ENCODE peak calls at places on chromosome 5, in nine cellular contexts. One of them, this sample, is unnamed.

GRCh38 chr5:37812365-37812764 is 27.5 kb downstream of the GDNF start:
- DNase-seq in neuronal stem cell: no peak
- DNase-seq in heart left ventricle: no peak
- DNase-seq in effector memory CD4-positive, alpha-beta T cell: no peak
- DNase-seq in HCT116: no peak
- DNase-seq in thoracic aorta: no peak
- DNase-seq in psoas muscle: no peak
- DNase-seq in IMR-90: no peak
- DNase-seq in aorta: no peak
- DNase-seq in this sample: no peak

GRCh38 chr5:53265043-53265442 is 155.5 kb upstream of the MOCS2 start:
- DNase-seq in psoas muscle: no peak
- DNase-seq in HCT116: no peak
- DNase-seq in heart left ventricle: no peak
- DNase-seq in neuronal stem cell: no peak
- DNase-seq in IMR-90: peak
- DNase-seq in effector memory CD4-positive, alpha-beta T cell: no peak
- DNase-seq in aorta: no peak
- DNase-seq in thoracic aorta: no peak
- DNase-seq in this sample: no peak

GRCh38 chr5:156402387-156402921 is 75.5 kb downstream of the SGCD start:
- DNase-seq in neuronal stem cell: peak
- DNase-seq in effector memory CD4-positive, alpha-beta T cell: peak
- DNase-seq in HCT116: no peak
- DNase-seq in thoracic aorta: no peak
- DNase-seq in heart left ventricle: no peak
- DNase-seq in aorta: no peak
- DNase-seq in psoas muscle: peak
- DNase-seq in IMR-90: no peak
- DNase-seq in this sample: no peak

GRCh38 chr5:179763215-179763945 is 30.4 kb upstream of the LTC4S start:
- DNase-seq in aorta: peak
- DNase-seq in effector memory CD4-positive, alpha-beta T cell: peak
- DNase-seq in neuronal stem cell: peak
- DNase-seq in HCT116: peak
- DNase-seq in heart left ventricle: peak
- DNase-seq in thoracic aorta: peak
- DNase-seq in psoas muscle: peak
- DNase-seq in IMR-90: peak
- DNase-seq in this sample: no peak

GRCh38 chr5:100110497-100110896 is 424.7 kb upstream of the FAM174A start:
- DNase-seq in IMR-90: no peak
- DNase-seq in neuronal stem cell: no peak
- DNase-seq in HCT116: no peak
- DNase-seq in heart left ventricle: no peak
- DNase-seq in psoas muscle: no peak
- DNase-seq in aorta: no peak
- DNase-seq in effector memory CD4-positive, alpha-beta T cell: no peak
- DNase-seq in thoracic aorta: no peak
- DNase-seq in this sample: no peak

GRCh38 chr5:126043684-126044083 is 379.5 kb upstream of the GRAMD2B start:
- DNase-seq in neuronal stem cell: no peak
- DNase-seq in HCT116: no peak
- DNase-seq in aorta: no peak
- DNase-seq in effector memory CD4-positive, alpha-beta T cell: no peak
- DNase-seq in IMR-90: no peak
- DNase-seq in thoracic aorta: no peak
- DNase-seq in psoas muscle: no peak
- DNase-seq in heart left ventricle: no peak
- DNase-seq in this sample: no peak

GRCh38 chr5:138463335-138464017 is 1.8 kb upstream of the EGR1 start:
- DNase-seq in psoas muscle: no peak
- DNase-seq in HCT116: no peak
- DNase-seq in aorta: no peak
- DNase-seq in IMR-90: no peak
- DNase-seq in thoracic aorta: no peak
- DNase-seq in heart left ventricle: no peak
- DNase-seq in neuronal stem cell: no peak
- DNase-seq in effector memory CD4-positive, alpha-beta T cell: no peak
- DNase-seq in this sample: no peak

GRCh38 chr5:138705007-138705406 is 48.2 kb upstream of the CTNNA1 start:
- DNase-seq in aorta: no peak
- DNase-seq in effector memory CD4-positive, alpha-beta T cell: no peak
- DNase-seq in IMR-90: no peak
- DNase-seq in HCT116: no peak
- DNase-seq in neuronal stem cell: no peak
- DNase-seq in thoracic aorta: no peak
- DNase-seq in heart left ventricle: no peak
- DNase-seq in psoas muscle: no peak
- DNase-seq in this sample: no peak

GRCh38 chr5:169289520-169289919 is 11.4 kb downstream of the SLIT3 start:
- DNase-seq in IMR-90: no peak
- DNase-seq in heart left ventricle: no peak
- DNase-seq in neuronal stem cell: no peak
- DNase-seq in HCT116: no peak
- DNase-seq in psoas muscle: no peak
- DNase-seq in aorta: no peak
- DNase-seq in thoracic aorta: no peak
- DNase-seq in effector memory CD4-positive, alpha-beta T cell: no peak
- DNase-seq in this sample: no peak

GRCh38 chr5:5303242-5303641 is 119.2 kb upstream of the ICE1 start:
- DNase-seq in heart left ventricle: no peak
- DNase-seq in HCT116: no peak
- DNase-seq in neuronal stem cell: no peak
- DNase-seq in psoas muscle: no peak
- DNase-seq in effector memory CD4-positive, alpha-beta T cell: no peak
- DNase-seq in thoracic aorta: no peak
- DNase-seq in IMR-90: no peak
- DNase-seq in aorta: no peak
- DNase-seq in this sample: no peak

GRCh38 chr5:54404568-54404967 is 50.9 kb upstream of the HSPB3 start:
- DNase-seq in heart left ventricle: no peak
- DNase-seq in aorta: no peak
- DNase-seq in neuronal stem cell: no peak
- DNase-seq in IMR-90: peak
- DNase-seq in thoracic aorta: no peak
- DNase-seq in psoas muscle: no peak
- DNase-seq in effector memory CD4-positive, alpha-beta T cell: no peak
- DNase-seq in HCT116: no peak
- DNase-seq in this sample: no peak

GRCh38 chr5:54398191-54398590 is 57.3 kb upstream of the HSPB3 start:
- DNase-seq in IMR-90: no peak
- DNase-seq in thoracic aorta: no peak
- DNase-seq in psoas muscle: no peak
- DNase-seq in heart left ventricle: no peak
- DNase-seq in effector memory CD4-positive, alpha-beta T cell: no peak
- DNase-seq in HCT116: no peak
- DNase-seq in neuronal stem cell: no peak
- DNase-seq in aorta: no peak
- DNase-seq in this sample: no peak

GRCh38 chr5:54403121-54403520 is 52.4 kb upstream of the HSPB3 start:
- DNase-seq in effector memory CD4-positive, alpha-beta T cell: no peak
- DNase-seq in heart left ventricle: no peak
- DNase-seq in neuronal stem cell: no peak
- DNase-seq in IMR-90: no peak
- DNase-seq in psoas muscle: no peak
- DNase-seq in thoracic aorta: no peak
- DNase-seq in HCT116: no peak
- DNase-seq in aorta: no peak
- DNase-seq in this sample: no peak

GRCh38 chr5:54397420-54397819 is 58.1 kb upstream of the HSPB3 start:
- DNase-seq in IMR-90: no peak
- DNase-seq in effector memory CD4-positive, alpha-beta T cell: no peak
- DNase-seq in psoas muscle: no peak
- DNase-seq in neuronal stem cell: no peak
- DNase-seq in thoracic aorta: no peak
- DNase-seq in aorta: no peak
- DNase-seq in heart left ventricle: no peak
- DNase-seq in HCT116: no peak
- DNase-seq in this sample: no peak

GRCh38 chr5:54401515-54401914 is 54.0 kb upstream of the HSPB3 start:
- DNase-seq in effector memory CD4-positive, alpha-beta T cell: no peak
- DNase-seq in IMR-90: no peak
- DNase-seq in HCT116: no peak
- DNase-seq in neuronal stem cell: no peak
- DNase-seq in heart left ventricle: no peak
- DNase-seq in thoracic aorta: no peak
- DNase-seq in aorta: no peak
- DNase-seq in psoas muscle: no peak
- DNase-seq in this sample: no peak
- H3K27ac ChIP-seq in effector memory CD4-positive, alpha-beta T cell: no peak
- H3K27ac ChIP-seq in IMR-90: no peak
- H3K27ac ChIP-seq in HCT116: no peak
- H3K27ac ChIP-seq in neuronal stem cell: no peak
- H3K27ac ChIP-seq in heart left ventricle: no peak
- H3K27ac ChIP-seq in thoracic aorta: no peak
- H3K27ac ChIP-seq in aorta: no peak
- H3K27ac ChIP-seq in psoas muscle: no peak
- H3K27ac ChIP-seq in this sample: no peak

GRCh38 chr5:119321569-119322311 is 34.1 kb upstream of the TNFAIP8 start:
- DNase-seq in HCT116: no peak
- DNase-seq in thoracic aorta: no peak
- DNase-seq in IMR-90: no peak
- DNase-seq in effector memory CD4-positive, alpha-beta T cell: no peak
- DNase-seq in heart left ventricle: no peak
- DNase-seq in aorta: no peak
- DNase-seq in psoas muscle: no peak
- DNase-seq in neuronal stem cell: no peak
- DNase-seq in this sample: no peak

GRCh38 chr5:119324842-119325241 is 31.0 kb upstream of the TNFAIP8 start:
- DNase-seq in psoas muscle: no peak
- DNase-seq in aorta: no peak
- DNase-seq in heart left ventricle: no peak
- DNase-seq in neuronal stem cell: no peak
- DNase-seq in IMR-90: no peak
- DNase-seq in effector memory CD4-positive, alpha-beta T cell: no peak
- DNase-seq in thoracic aorta: no peak
- DNase-seq in HCT116: no peak
- DNase-seq in this sample: no peak

GRCh38 chr5:119323630-119324000 is 32.2 kb upstream of the TNFAIP8 start:
- DNase-seq in HCT116: no peak
- DNase-seq in heart left ventricle: no peak
- DNase-seq in neuronal stem cell: no peak
- DNase-seq in IMR-90: peak
- DNase-seq in effector memory CD4-positive, alpha-beta T cell: no peak
- DNase-seq in aorta: no peak
- DNase-seq in psoas muscle: no peak
- DNase-seq in thoracic aorta: no peak
- DNase-seq in this sample: no peak

GRCh38 chr5:119322312-119322947 is 33.4 kb upstream of the TNFAIP8 start:
- DNase-seq in effector memory CD4-positive, alpha-beta T cell: no peak
- DNase-seq in IMR-90: no peak
- DNase-seq in thoracic aorta: no peak
- DNase-seq in psoas muscle: no peak
- DNase-seq in neuronal stem cell: no peak
- DNase-seq in HCT116: no peak
- DNase-seq in heart left ventricle: no peak
- DNase-seq in aorta: no peak
- DNase-seq in this sample: no peak

DNA sequence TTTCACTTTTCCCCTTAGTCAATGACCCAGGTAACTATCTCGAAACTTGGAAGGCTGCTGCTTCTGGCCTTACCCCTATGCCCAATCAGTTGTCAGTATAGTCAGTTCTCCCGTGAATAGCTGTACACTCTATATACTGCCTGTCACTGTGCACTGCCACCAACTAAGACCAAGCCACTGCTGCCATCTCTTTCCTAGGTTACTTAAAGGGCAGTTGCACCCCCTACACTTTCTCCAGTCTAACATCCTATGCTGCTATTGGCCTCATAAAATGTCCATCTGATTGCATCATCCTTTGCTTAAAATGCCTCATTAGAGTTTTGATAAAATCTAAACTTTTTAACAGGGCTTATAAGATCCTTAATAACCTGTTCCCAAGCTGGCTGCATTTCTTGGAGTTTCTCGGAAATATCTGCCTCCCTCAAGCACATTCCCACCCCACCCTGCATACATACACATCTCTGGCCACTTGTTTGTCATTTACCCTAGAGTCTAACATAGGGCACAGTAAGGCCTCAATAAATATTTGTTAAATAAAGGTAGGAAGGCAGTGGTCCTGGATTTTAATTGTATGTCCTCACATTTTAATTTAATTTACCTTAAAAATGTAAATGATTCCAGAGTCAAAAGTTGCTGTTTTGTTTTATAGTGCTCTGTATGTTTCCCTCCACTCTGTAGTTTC is 32.7 kb upstream of the TNFAIP8 start:
- DNase-seq in heart left ventricle: no peak
- DNase-seq in thoracic aorta: no peak
- DNase-seq in psoas muscle: no peak
- DNase-seq in effector memory CD4-positive, alpha-beta T cell: no peak
- DNase-seq in neuronal stem cell: no peak
- DNase-seq in IMR-90: peak
- DNase-seq in aorta: no peak
- DNase-seq in HCT116: no peak
- DNase-seq in this sample: no peak
- H3K27ac ChIP-seq in heart left ventricle: no peak
- H3K27ac ChIP-seq in thoracic aorta: peak
- H3K27ac ChIP-seq in psoas muscle: peak
- H3K27ac ChIP-seq in effector memory CD4-positive, alpha-beta T cell: peak
- H3K27ac ChIP-seq in neuronal stem cell: no peak
- H3K27ac ChIP-seq in IMR-90: peak
- H3K27ac ChIP-seq in aorta: peak
- H3K27ac ChIP-seq in HCT116: peak
- H3K27ac ChIP-seq in this sample: no peak

DNA sequence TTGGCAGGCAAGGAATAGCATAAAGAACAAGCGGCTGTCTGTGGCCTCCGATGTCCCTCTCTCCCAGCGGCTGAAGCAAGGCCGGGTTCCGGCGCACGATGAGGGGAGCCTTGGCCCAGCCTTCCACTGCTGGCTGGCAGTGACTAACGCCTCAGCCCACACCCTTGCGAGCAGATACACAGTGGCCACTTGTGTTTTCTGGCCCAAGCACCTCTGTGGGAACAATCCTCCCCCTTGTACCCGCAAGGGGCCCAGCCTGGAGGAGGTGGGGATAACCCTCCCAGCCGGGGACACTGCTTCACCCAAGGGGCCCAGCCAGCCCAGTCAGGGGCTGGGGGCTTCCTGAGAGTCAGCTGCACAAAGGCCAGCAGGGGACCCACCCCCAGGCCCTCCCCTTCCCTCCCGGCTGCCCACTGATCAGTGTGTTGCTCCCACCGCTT is 23.2 kb downstream of the STK10 start:
- DNase-seq in IMR-90: peak
- DNase-seq in psoas muscle: no peak
- DNase-seq in aorta: no peak
- DNase-seq in effector memory CD4-positive, alpha-beta T cell: no peak
- DNase-seq in thoracic aorta: no peak
- DNase-seq in neuronal stem cell: no peak
- DNase-seq in heart left ventricle: peak
- DNase-seq in HCT116: no peak
- DNase-seq in this sample: peak
- H3K27ac ChIP-seq in IMR-90: no peak
- H3K27ac ChIP-seq in psoas muscle: no peak
- H3K27ac ChIP-seq in aorta: no peak
- H3K27ac ChIP-seq in effector memory CD4-positive, alpha-beta T cell: peak
- H3K27ac ChIP-seq in thoracic aorta: no peak
- H3K27ac ChIP-seq in neuronal stem cell: no peak
- H3K27ac ChIP-seq in heart left ventricle: no peak
- H3K27ac ChIP-seq in HCT116: no peak
- H3K27ac ChIP-seq in this sample: peak

GRCh38 chr5:93579561-93580386 is 1.2 kb downstream of the NR2F1-AS1 start:
- DNase-seq in aorta: peak
- DNase-seq in neuronal stem cell: no peak
- DNase-seq in heart left ventricle: no peak
- DNase-seq in psoas muscle: no peak
- DNase-seq in IMR-90: peak
- DNase-seq in thoracic aorta: no peak
- DNase-seq in HCT116: no peak
- DNase-seq in effector memory CD4-positive, alpha-beta T cell: no peak
- DNase-seq in this sample: no peak
- H3K27ac ChIP-seq in aorta: no peak
- H3K27ac ChIP-seq in neuronal stem cell: peak
- H3K27ac ChIP-seq in heart left ventricle: no peak
- H3K27ac ChIP-seq in psoas muscle: no peak
- H3K27ac ChIP-seq in IMR-90: peak
- H3K27ac ChIP-seq in thoracic aorta: no peak
- H3K27ac ChIP-seq in HCT116: peak
- H3K27ac ChIP-seq in effector memory CD4-positive, alpha-beta T cell: no peak
- H3K27ac ChIP-seq in this sample: peak

This sample was measured in substantia nigra.